ENCODE peak calls at places on chromosomes 11 and 22, in nine cellular contexts. A, I, T, V, W, D, F, U and C are unnamed samples.

GRCh38 chr22:40121463-40121862 is 56.3 kb upstream of the TNRC6B start:
- DNase-seq in I (no peak), D (no peak), W (no peak), V (no peak), A (peak), T (no peak), U (no peak), F (no peak), C (no peak)

GRCh38 chr11:76653674-76654309 is 16.8 kb downstream of the LRRC32 start:
- DNase-seq in I (peak), U (peak), D (peak), V (peak), A (no peak), W (no peak), F (no peak), T (peak), C (peak)

GRCh38 chr11:103601230-103601846 is 435.1 kb upstream of the DDI1 start:
- DNase-seq in W (peak), V (peak), A (no peak), T (no peak), D (no peak), U (peak), I (no peak), F (no peak), C (peak)

GRCh38 chr11:105000167-105000566 is 22.8 kb downstream of the CASP5 start:
- DNase-seq in I (no peak), T (no peak), D (no peak), U (peak), V (no peak), W (no peak), F (no peak), A (no peak), C (peak)

GRCh38 chr11:117443269-117444186 is 115.9 kb downstream of the CEP164 start:
- DNase-seq in U (peak), I (peak), V (peak), W (no peak), A (no peak), T (peak), F (no peak), D (no peak), C (peak)

GRCh38 chr22:23237201-23237798 is 57.0 kb downstream of the BCR start:
- DNase-seq in U (peak), F (no peak), W (no peak), V (peak), I (no peak), T (peak), D (peak), A (no peak), C (peak)

GRCh38 chr11:22460181-22460580 is 122.0 kb downstream of the SLC17A6 start:
- DNase-seq in T (no peak), A (no peak), W (no peak), F (no peak), V (no peak), U (peak), I (no peak), D (no peak), C (no peak)

GRCh38 chr11:2306971-2307732 is 5.3 kb downstream of the TSPAN32 start:
- DNase-seq in U (peak), V (no peak), D (peak), F (no peak), T (no peak), A (no peak), I (no peak), W (no peak), C (peak)

GRCh38 chr11:112339566-112339965 is 78.9 kb upstream of the PLET1 start:
- DNase-seq in A (no peak), F (no peak), V (no peak), U (no peak), D (no peak), W (no peak), T (no peak), I (peak), C (no peak)

GRCh38 chr11:1167751-1168231 is 10.0 kb downstream of the MUC5AC start:
- DNase-seq in W (no peak), A (no peak), D (no peak), U (no peak), I (no peak), F (no peak), T (no peak), V (no peak), C (no peak)

GRCh38 chr11:73288873-73289707 is 17.0 kb downstream of the P2RY6 start:
- DNase-seq in U (peak), T (peak), D (peak), W (peak), A (peak), V (peak), F (peak), I (peak), C (peak)

GRCh38 chr11:22337571-22338464 is at the start of gene SLC17A6:
- DNase-seq in T (no peak), I (no peak), A (no peak), U (peak), F (no peak), D (no peak), V (peak), W (no peak), C (peak)

GRCh38 chr11:79440451-79441158 is at the start of gene TENM4:
- DNase-seq in T (peak), A (no peak), D (peak), W (no peak), U (peak), V (peak), I (no peak), F (peak), C (peak)

GRCh38 chr11:1111545-1112212 is 37.0 kb downstream of the MUC2 start:
- DNase-seq in T (peak), D (no peak), W (no peak), U (no peak), F (no peak), A (no peak), V (no peak), I (no peak), C (no peak)

GRCh38 chr11:33835143-33835878 is 56.6 kb downstream of the LMO2 start:
- DNase-seq in I (no peak), W (no peak), T (no peak), U (peak), A (no peak), V (peak), F (peak), D (peak), C (peak)

GRCh38 chr11:115778928-115779650 is 274.9 kb upstream of the CADM1 start:
- DNase-seq in A (no peak), I (no peak), F (no peak), D (no peak), U (no peak), T (no peak), W (no peak), V (no peak), C (no peak)

GRCh38 chr11:92510591-92510990 is 286.0 kb downstream of the FAT3 start:
- DNase-seq in T (no peak), I (no peak), U (no peak), A (no peak), W (no peak), D (no peak), V (no peak), F (no peak), C (no peak)

GRCh38 chr11:92304271-92304670 is 79.7 kb downstream of the FAT3 start:
- DNase-seq in F (no peak), V (no peak), I (no peak), U (no peak), A (no peak), T (no peak), W (no peak), D (no peak), C (no peak)

GRCh38 chr22:47460870-47461269 is 698.4 kb downstream of the TBC1D22A start:
- DNase-seq in I (no peak), F (no peak), A (no peak), V (no peak), D (no peak), W (no peak), U (no peak), T (no peak), C (no peak)

GRCh38 chr22:41713004-41713403 is 13.7 kb downstream of the MEI1 start:
- DNase-seq in F (no peak), V (no peak), W (no peak), A (no peak), I (no peak), U (no peak), D (no peak), T (no peak), C (no peak)

GRCh38 chr22:30866811-30867271 is 101.7 kb downstream of the MORC2 start:
- DNase-seq in I (no peak), V (no peak), T (no peak), W (no peak), D (peak), A (no peak), U (no peak), F (no peak), C (peak)

DNA sequence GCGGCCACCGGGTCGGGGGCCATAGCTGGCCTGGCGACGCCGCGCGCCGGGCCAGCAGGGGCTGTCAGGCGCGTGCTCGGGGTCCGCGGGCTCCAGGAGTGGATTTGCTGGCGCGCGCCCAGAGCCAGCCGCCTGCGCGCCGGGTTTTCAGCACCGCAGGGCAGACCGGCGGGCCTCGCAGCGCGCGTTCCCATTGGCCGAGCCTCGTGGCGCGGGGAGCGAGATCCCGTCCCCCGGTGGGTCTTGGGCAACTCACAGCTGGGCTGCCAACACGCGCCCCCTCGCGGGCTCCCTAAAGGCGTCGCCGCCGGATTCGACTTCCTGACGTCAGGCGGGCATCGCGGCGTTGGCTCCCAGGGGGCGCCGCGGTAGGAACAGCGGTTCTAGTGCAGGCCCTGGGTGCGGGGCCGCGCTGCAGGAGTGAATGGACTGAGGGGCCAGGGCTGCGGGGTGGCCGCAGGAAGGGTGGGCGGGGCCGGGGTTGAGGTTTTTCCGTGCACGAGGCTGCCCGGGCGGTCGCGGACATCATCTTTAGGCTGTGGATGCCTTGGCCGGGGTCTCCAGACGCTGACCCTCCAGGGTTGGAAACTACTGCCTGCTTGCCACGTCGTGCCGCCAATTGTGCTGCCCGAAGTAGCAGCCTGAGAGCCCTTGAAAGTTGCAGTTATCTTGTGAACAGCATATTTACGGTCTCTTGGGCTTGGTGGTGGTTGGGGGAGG is at the start of gene FADS1:
- DNase-seq in U (peak), W (no peak), A (peak), T (peak), F (peak), D (peak), V (peak), I (peak), C (peak)
- TF ChIP-seq CTCF in U (no peak), W (peak), A (no peak), T (peak), F (peak), D (peak), V (peak), I (peak), C (peak)

DNA sequence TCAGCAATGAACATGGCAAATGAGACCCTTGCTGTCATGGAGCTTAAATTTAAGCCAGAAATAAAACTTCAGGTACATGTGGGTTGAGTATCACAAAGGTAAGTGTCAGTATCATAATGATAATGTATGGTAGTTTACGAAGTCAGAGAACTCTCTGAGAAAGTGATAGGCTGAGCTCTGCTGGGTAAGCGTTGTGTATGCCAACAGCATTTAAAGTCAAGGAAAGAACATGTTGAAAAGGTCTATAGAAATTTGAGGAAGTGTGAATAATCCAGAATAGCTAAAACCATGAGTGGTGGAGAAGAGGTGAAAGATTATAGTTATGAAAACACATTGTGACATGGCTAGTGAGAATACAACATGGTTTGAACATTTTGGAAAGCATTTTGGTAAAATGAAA is 17.4 kb upstream of the CTSC start:
- DNase-seq in F (no peak), T (no peak), D (no peak), W (no peak), I (no peak), U (no peak), V (no peak), A (no peak), C (no peak)
- H3K4me3 ChIP-seq in F (no peak), T (no peak), D (no peak), W (no peak), I (no peak), U (no peak), V (no peak), A (no peak), C (no peak)

DNA sequence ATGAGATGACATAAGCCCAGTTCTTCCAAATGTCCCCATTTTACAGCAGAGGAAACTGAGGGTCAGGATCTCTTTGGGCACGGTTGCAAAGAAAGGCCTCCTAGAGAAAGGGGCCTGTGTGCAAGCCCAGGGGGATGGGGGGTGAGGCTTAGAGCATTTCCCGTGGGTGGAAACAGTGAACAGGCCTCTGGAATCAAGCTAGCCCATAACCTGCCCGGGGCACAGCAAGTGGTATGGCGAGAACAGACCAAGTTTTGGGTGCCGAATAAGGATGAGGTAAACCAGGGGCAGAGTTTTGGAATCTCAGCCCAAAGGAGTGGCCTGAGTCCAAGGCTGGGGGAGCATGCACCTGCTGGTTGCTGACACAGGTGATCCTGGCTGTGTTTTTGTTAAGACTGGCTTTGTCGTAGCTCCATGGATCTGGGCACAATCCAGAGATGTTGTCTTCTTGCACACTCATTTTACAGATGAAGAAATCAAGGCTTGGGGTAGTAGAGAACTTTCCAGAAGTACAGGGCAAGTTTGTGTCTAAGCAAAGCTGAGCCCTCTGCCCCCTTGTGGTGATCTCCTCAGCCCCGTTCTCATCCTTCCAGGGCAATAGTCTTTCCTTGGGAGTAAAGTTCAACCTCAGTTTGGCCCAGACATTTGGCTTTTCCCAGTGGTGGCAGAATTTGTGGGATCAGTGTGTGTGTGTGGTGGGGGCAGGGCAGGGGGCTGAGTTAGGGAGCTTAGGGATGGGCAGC is 53.5 kb upstream of the MYEOV start:
- DNase-seq in D (no peak), I (peak), W (no peak), T (no peak), V (peak), U (peak), F (no peak), A (no peak), C (peak)
- TF ChIP-seq CTCF in D (no peak), I (no peak), W (no peak), T (peak), V (peak), U (peak), F (no peak), A (no peak), C (peak)

GRCh38 chr11:63609971-63610580 is 4.2 kb downstream of the PLAAT3 start:
- DNase-seq in T (no peak), V (no peak), W (no peak), D (no peak), I (no peak), F (no peak), U (peak), A (no peak), C (no peak)

GRCh38 chr11:63608353-63609345 is 5.6 kb downstream of the PLAAT3 start:
- DNase-seq in I (no peak), D (no peak), W (no peak), V (no peak), A (no peak), U (peak), F (peak), T (no peak), C (peak)

GRCh38 chr11:63610604-63611394 is 3.4 kb downstream of the PLAAT3 start:
- DNase-seq in W (no peak), T (no peak), F (no peak), V (no peak), D (no peak), U (peak), A (no peak), I (no peak), C (peak)

GRCh38 chr11:63611395-63611747 is 2.9 kb downstream of the PLAAT3 start:
- DNase-seq in V (no peak), F (no peak), D (no peak), W (no peak), T (no peak), I (no peak), U (no peak), A (no peak), C (no peak)

DNA sequence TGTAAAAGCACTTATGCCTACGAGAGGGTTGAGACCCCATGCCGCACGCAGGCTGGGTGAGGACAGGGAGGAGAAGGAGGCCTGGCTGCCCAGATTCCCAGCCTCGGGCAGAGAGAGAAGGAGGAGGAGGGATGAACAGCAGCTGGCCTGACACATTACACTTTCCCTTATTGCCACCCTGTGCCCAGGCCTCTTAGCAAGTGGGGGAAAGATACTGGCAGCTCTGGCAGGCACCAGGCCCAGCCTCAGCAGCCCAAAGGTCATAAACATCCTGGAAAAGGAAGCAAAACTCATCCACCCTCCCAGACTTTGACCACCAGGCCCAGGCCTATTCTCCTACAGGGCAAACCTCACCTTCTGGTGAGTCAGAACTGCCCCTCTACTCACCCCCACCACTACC is 4.7 kb downstream of the PLAAT3 start:
- DNase-seq in U (no peak), V (no peak), D (no peak), F (no peak), A (no peak), T (peak), I (no peak), W (no peak), C (no peak)
- H3K4me3 ChIP-seq in U (no peak), V (no peak), D (no peak), F (no peak), A (no peak), T (no peak), I (no peak), W (no peak), C (no peak)

DNA sequence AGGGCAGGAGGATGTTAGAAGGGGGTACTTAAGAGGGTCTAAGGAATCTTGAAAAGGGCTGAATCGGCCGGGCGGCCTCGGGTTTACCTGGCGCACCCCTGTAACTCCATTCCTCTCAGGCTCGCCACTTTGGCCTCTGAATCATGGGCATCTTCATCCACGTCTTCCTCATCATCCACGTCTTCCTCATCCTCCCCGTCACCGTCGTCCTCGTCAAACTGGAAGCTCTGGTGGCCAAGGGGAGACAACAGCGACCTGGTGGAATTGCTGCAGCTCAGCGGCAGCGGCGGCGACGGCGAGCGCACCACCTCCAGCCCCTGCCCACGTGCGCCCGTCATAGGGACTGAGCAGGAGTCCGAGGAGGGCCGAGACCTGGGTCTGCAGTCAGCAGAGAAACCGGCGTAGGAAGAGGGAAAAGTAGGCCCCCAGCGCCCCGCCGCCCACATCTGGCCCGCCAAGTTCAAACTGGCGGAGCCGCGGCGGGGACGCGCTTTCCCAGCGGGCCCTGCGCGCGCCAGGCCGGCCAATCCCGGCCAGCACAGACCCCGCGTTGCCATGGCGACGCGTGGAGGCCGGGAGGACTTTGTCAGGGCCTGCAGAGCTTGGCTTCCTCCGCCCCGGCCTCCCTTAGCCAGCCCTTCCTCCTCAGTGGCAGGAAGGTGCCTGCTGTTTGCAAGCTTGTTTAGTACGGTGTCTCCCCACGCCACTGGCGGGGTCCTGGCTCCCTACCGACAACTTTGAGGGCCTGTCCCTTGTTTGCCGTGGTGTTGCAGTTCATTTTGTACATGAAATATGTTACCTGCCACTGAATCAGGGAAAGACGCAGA is at the start of gene CCDC34:
- DNase-seq in V (peak), T (peak), U (peak), D (peak), A (peak), F (peak), I (peak), W (peak), C (peak)
- TF ChIP-seq CTCF in V (no peak), T (no peak), U (no peak), D (no peak), A (no peak), F (no peak), I (no peak), W (no peak), C (no peak)

DNA sequence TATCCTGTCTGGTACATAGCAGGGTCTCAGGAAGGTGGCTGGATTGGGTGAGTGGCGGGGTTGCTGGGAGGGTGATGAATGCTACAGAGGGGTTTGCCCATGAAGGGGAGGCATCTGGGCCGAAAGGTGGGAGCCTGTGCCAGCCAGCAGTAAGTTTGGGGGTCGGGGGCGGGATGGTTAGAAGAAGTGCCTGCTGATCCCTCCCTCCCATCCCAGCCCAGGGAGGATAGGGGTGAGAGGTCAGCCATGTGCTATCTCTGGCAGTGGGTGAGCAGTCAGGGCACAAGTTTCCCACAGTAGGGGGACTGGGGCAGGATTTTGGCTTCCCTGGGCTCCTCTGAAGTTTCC is 2.9 kb downstream of the CD82 start:
- DNase-seq in W (no peak), I (no peak), T (no peak), D (no peak), V (no peak), F (no peak), A (no peak), U (no peak), C (no peak)
- H3K4me3 ChIP-seq in W (no peak), I (no peak), T (peak), D (no peak), V (no peak), F (no peak), A (no peak), U (no peak), C (no peak)

GRCh38 chr11:134338068-134338467 is 6.3 kb downstream of the GLB1L2 start:
- DNase-seq in T (no peak), F (no peak), I (no peak), D (no peak), W (no peak), U (no peak), A (no peak), V (no peak), C (no peak)
- TF ChIP-seq CTCF in T (no peak), F (no peak), I (no peak), D (no peak), W (no peak), U (no peak), A (no peak), V (no peak), C (no peak)

GRCh38 chr11:125270106-125270505 is 105.6 kb downstream of the PKNOX2 start:
- DNase-seq in V (no peak), I (no peak), W (no peak), A (no peak), T (no peak), D (no peak), U (no peak), F (no peak), C (no peak)
- H3K4me3 ChIP-seq in V (no peak), I (no peak), W (no peak), A (no peak), T (no peak), D (no peak), U (no peak), F (no peak), C (no peak)

GRCh38 chr11:121071456-121072236 is 29.4 kb upstream of the TECTA start:
- DNase-seq in A (no peak), V (no peak), U (no peak), T (no peak), I (no peak), F (no peak), W (no peak), D (no peak), C (peak)
- TF ChIP-seq CTCF in A (no peak), V (no peak), U (no peak), T (no peak), I (no peak), F (no peak), W (no peak), D (no peak), C (no peak)